ENCODE peak calls at places on chromosomes 5 and 9, in ten cellular contexts. C is stomach, J is suprapubic skin, N is transverse colon, K is spleen, Q is breast epithelium, X is H1, P is HCT116, A is sigmoid colon, S is vagina. I is an unnamed sample.
A peak's percentile ranks its signal among the peaks of the same experiment; 100 is the strongest.

GRCh38 chr5:39518516-39518915 is 93.7 kb upstream of the DAB2 start:
- DNase-seq in K (no peak), A (no peak), N (no peak), J (no peak), C (no peak), P (no peak), Q (no peak), S (no peak), X (no peak), I (no peak)

GRCh38 chr9:115262952-115263351 is 145.0 kb upstream of the TNC start:
- DNase-seq in P (no peak), J (no peak), N (no peak), X (no peak), C (no peak), A (no peak), K (no peak), Q (no peak), S (no peak), I (no peak)

GRCh38 chr9:6759114-6759977 is 1.6 kb downstream of the KDM4C start:
- DNase-seq in A (no peak), P (peak; percentile 19), J (no peak), C (peak; percentile 28), X (no peak), Q (no peak), N (peak; percentile 29), K (no peak), S (no peak), I (no peak)

GRCh38 chr5:1792842-1793266 is 6.8 kb downstream of the MRPL36 start:
- DNase-seq in X (no peak), S (no peak), Q (no peak), C (peak; percentile 38), P (no peak), A (peak; percentile 37), K (peak; percentile 81), N (peak; percentile 62), J (peak; percentile 48), I (peak; percentile 70)

GRCh38 chr9:27683181-27683580 is 109.9 kb upstream of the C9orf72 start:
- DNase-seq in N (no peak), J (no peak), A (no peak), P (no peak), S (no peak), Q (no peak), K (no peak), C (no peak), X (no peak), I (no peak)

GRCh38 chr9:21616082-21616778 is 134.1 kb upstream of the IFNE start:
- DNase-seq in K (no peak), X (no peak), Q (no peak), J (no peak), C (no peak), A (no peak), N (no peak), P (peak; percentile 93), S (no peak), I (no peak)

GRCh38 chr9:90044710-90045151 is 439.9 kb downstream of the GADD45G start:
- DNase-seq in P (peak; percentile 7), N (no peak), Q (no peak), C (no peak), A (no peak), K (no peak), S (no peak), J (no peak), X (peak; percentile 27), I (no peak)

GRCh38 chr5:109693535-109694152 is 3.9 kb downstream of the MAN2A1 start:
- DNase-seq in N (no peak), X (no peak), Q (no peak), S (no peak), P (no peak), A (no peak), C (no peak), J (no peak), K (no peak), I (no peak)

GRCh38 chr5:58073246-58073645 is 386.6 kb downstream of the PLK2 start:
- DNase-seq in K (no peak), C (no peak), P (no peak), N (no peak), S (no peak), A (no peak), Q (no peak), J (no peak), X (no peak), I (no peak)
- TF ChIP-seq POLR2A in K (no peak), C (no peak), P (no peak), N (no peak), S (no peak), A (no peak), Q (no peak), J (no peak), X (no peak), I (no peak)

GRCh38 chr5:159698322-159698721 is 218.0 kb upstream of the ADRA1B start:
- DNase-seq in N (no peak), C (no peak), Q (no peak), K (no peak), S (no peak), X (no peak), A (no peak), J (no peak), P (no peak), I (no peak)

GRCh38 chr5:159700016-159700415 is 216.3 kb upstream of the ADRA1B start:
- DNase-seq in A (no peak), J (no peak), S (no peak), K (no peak), X (no peak), P (no peak), Q (no peak), N (no peak), C (no peak), I (no peak)

GRCh38 chr5:159702301-159702700 is 214.0 kb upstream of the ADRA1B start:
- DNase-seq in A (no peak), Q (no peak), K (no peak), X (no peak), P (no peak), S (no peak), N (no peak), J (no peak), C (no peak), I (no peak)

GRCh38 chr5:159695741-159696294 is 220.5 kb upstream of the ADRA1B start:
- DNase-seq in J (no peak), K (no peak), X (no peak), N (no peak), P (no peak), S (no peak), Q (no peak), A (no peak), C (no peak), I (no peak)

GRCh38 chr5:159697536-159697935 is 218.7 kb upstream of the ADRA1B start:
- DNase-seq in J (no peak), A (no peak), S (no peak), N (no peak), K (no peak), C (no peak), Q (no peak), X (no peak), P (no peak), I (no peak)
- TF ChIP-seq POLR2AphosphoS5 in J (no peak), A (no peak), S (no peak), N (no peak), K (no peak), C (no peak), Q (no peak), X (no peak), P (no peak), I (no peak)

DNA sequence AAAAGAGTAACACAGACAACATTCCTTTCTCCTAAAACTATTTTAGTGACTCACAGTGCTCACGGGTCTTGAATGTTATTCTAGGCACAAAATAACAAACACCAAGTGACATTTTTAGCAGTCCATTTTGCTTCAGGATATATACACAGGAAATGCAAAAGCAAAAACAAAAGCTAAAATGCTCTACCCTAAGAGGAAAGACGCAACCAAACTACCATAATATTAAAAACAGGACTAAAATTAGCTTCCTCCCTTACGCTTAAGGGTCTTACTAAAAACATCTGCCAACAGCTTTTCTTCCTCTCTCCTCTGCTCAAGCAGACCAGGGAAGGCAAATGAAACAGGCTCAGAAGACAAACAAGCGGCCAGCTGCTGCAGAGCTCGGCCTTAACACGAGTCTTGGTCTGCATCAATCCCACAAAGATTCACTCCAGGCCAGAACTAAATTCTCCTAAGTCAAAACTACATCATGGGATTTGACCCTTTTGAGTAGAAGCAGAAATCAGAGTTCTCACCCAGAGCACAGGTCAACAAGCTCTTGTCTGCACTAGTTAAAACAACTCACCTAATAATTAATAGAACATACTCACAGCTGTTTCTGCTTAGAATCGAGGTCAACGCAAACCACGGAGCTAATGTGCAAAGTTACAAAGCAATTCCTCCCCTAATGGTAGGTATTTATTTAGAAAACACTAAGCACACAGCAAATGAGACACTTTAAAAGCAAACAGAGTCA is 62.3 kb downstream of the RAPGEF1 start:
- DNase-seq in X (no peak), N (peak; percentile 50), C (no peak), S (peak; percentile 34), J (no peak), P (no peak), K (no peak), A (no peak), Q (no peak), I (no peak)
- TF ChIP-seq POLR2A in X (no peak), N (no peak), C (no peak), S (no peak), J (no peak), P (no peak), K (peak; percentile 41), A (no peak), Q (no peak), I (peak; percentile 61)

GRCh38 chr9:133351908-133352634 is 4.1 kb downstream of the RPL7A start:
- DNase-seq in P (no peak), A (no peak), C (no peak), S (no peak), Q (no peak), N (no peak), X (peak; percentile 83), K (no peak), J (no peak), I (no peak)

GRCh38 chr9:133354766-133355165 is 1.5 kb downstream of the SURF1 start:
- DNase-seq in S (no peak), J (no peak), C (no peak), Q (no peak), N (no peak), P (no peak), X (no peak), A (no peak), K (no peak), I (no peak)

GRCh38 chr9:133352635-133353340 is 3.5 kb downstream of the SURF1 start:
- DNase-seq in C (no peak), K (no peak), Q (no peak), N (no peak), S (no peak), A (no peak), X (no peak), P (no peak), J (no peak), I (no peak)

GRCh38 chr9:133351526-133351907 is 3.5 kb downstream of the RPL7A start:
- DNase-seq in C (no peak), N (no peak), K (no peak), J (no peak), A (no peak), S (no peak), P (no peak), X (no peak), Q (no peak), I (no peak)

DNA sequence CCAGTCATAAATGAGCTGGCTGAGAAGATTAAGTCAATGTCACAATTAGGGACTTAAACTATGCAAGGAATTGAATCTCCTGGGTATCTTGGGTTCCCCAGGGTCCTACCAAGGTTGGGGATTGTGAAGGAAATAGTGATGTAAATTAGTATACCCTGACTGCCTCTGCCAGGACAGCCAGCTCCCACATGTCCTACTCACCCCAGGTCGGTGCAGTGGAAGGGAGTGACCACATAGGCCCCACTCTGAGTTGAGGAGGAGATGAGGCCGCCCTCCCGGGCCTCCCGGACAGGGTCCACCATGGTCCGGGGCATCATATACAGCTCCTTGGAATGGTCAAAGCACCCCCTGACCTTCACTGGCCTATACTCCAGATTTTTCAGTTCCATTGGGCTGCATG is 2.7 kb downstream of the SURF1 start:
- DNase-seq in P (no peak), A (no peak), X (no peak), J (no peak), K (no peak), C (no peak), N (no peak), S (no peak), Q (no peak), I (no peak)
- TF ChIP-seq POLR2AphosphoS5 in P (no peak), A (no peak), X (peak; percentile 71), J (no peak), K (peak; percentile 20), C (no peak), N (no peak), S (no peak), Q (no peak), I (no peak)

I was measured in GM12892.